ENCODE peak calls at places on chromosomes 3 and 15, in five cellular contexts. X, H, R, B and I are unnamed samples.
A peak's percentile ranks its signal among the peaks of the same experiment; 100 is the strongest.

GRCh38 chr15:39461536-39462140 is 119.2 kb upstream of the THBS1 start:
- DNase-seq in X (no peak), H (no peak), R (no peak), B (no peak), I (no peak)

GRCh38 chr3:159189994-159190669 is 388.3 kb downstream of the MFSD1 start:
- DNase-seq in X (no peak), H (no peak), R (no peak), B (no peak), I (no peak)

GRCh38 chr3:15467227-15468181 is 40.1 kb downstream of the EAF1 start:
- DNase-seq in X (no peak), H (no peak), R (no peak), B (no peak), I (peak; percentile 84)

GRCh38 chr3:149965278-149965677 is 5.4 kb downstream of the PFN2 start:
- DNase-seq in X (no peak), H (no peak), R (no peak), B (peak; percentile 30), I (no peak)

GRCh38 chr3:85571835-85572234 is 613.0 kb downstream of the CADM2 start:
- DNase-seq in X (no peak), H (no peak), R (no peak), B (no peak), I (no peak)

GRCh38 chr3:87350367-87351199 is 74.2 kb upstream of the POU1F1 start:
- DNase-seq in X (no peak), H (peak; percentile 25), R (peak; percentile 42), B (peak; percentile 64), I (peak; percentile 51)

GRCh38 chr15:101050647-101051290 is 131.6 kb downstream of the LRRK1 start:
- DNase-seq in X (no peak), H (peak; percentile 1), R (no peak), B (no peak), I (peak; percentile 22)

GRCh38 chr3:58206406-58207011 is 4.3 kb downstream of the DNASE1L3 start:
- DNase-seq in X (no peak), H (no peak), R (no peak), B (no peak), I (no peak)

GRCh38 chr15:76181705-76182107 is 121.9 kb downstream of the TMEM266 start:
- DNase-seq in X (no peak), H (no peak), R (no peak), B (no peak), I (peak; percentile 94)

GRCh38 chr15:75235051-75235673 is 23.0 kb upstream of the GOLGA6C start:
- DNase-seq in X (no peak), H (no peak), R (no peak), B (no peak), I (no peak)

DNA sequence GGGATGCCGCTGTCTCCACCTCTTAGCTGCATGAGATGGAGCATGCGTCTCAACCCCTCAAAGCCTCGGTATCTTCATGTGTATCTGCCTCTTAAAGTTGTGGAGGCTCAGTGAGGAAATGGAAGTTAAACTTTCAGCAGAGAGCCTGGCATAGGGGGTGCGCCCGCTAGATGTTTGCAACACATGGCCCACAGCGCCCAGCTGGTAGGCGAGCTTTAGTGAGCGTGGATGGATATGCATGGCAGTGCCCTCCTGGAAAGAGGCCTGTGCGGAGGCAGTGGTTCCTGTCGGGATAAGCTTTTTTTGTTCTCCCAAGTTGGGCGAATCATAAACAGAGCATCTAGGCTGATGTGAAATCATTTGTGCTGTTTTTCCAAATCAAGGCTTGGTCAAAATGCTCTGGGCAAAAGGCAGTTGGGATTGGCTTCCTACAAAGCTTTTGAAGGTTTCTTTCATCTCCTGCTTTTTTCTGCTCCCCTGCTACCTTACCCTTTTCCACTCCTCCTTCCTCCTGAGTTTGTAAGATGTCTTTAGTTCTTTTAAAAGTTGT is 272.4 kb upstream of the TPM1 start:
- DNase-seq in X (no peak), H (no peak), R (no peak), B (no peak), I (no peak)
- H3K4me3 ChIP-seq in X (no peak overlapping the region), H (no peak overlapping the region), R (no peak overlapping the region), B (no peak overlapping the region), I (no peak overlapping the region)

GRCh38 chr3:133890972-133891644 is 4.6 kb downstream of the RAB6B start:
- DNase-seq in X (no peak), H (no peak), R (no peak), B (no peak), I (no peak)
- H3K4me3 ChIP-seq in X (no peak overlapping the region), H (no peak overlapping the region), R (no peak overlapping the region), B (no peak overlapping the region), I (no peak overlapping the region)

DNA sequence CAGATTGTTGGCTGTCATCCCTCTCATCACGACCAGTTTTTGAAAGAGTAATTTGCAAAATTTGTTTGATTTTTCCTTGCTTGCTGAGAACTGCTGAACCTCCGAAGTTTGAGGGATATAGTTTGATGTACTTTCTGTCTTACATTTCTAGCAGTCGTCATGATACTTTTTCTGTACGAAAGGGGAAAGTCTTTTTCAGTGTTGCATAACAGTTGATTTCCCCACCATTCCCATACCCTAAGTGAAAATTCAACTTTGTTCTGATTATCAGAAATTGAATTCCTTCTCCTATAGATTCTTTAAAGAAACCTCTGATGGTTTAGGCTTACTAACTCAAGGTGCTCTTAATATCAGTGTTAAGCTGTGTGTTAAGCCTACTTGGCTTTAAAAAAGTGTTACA is 1.6 kb downstream of the PDE8A start:
- DNase-seq in X (no peak), H (no peak), R (no peak), B (no peak), I (no peak)
- H3K4me3 ChIP-seq in X (peak overlapping the region; percentile 85), H (no peak overlapping the region), R (peak overlapping the region; percentile 97), B (peak overlapping the region; percentile 73), I (peak overlapping the region; percentile 7)

DNA sequence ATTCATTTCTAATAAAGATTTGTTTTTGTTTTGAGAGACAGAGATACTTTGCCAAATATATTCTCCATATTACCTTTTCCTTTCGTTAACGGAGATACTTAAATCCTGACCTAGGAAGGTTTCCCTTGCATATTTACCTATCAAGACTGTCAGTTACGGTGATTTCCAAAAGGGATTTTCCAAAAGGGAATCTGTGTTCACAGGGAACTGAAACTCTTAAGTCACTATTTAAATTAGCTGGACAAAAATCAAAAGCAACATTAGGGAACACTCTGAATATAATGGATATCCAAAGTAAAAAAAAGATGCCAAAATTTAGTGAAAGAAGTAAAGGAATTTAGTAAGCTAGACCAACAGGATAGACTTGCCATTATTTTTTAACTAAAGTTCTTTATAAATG is 576 bp downstream of the LRRFIP2 start:
- DNase-seq in X (no peak), H (no peak), R (no peak), B (no peak), I (no peak)
- H3K4me3 ChIP-seq in X (no peak overlapping the region), H (no peak overlapping the region), R (no peak overlapping the region), B (peak overlapping the region; percentile 94), I (peak overlapping the region; percentile 75)

DNA sequence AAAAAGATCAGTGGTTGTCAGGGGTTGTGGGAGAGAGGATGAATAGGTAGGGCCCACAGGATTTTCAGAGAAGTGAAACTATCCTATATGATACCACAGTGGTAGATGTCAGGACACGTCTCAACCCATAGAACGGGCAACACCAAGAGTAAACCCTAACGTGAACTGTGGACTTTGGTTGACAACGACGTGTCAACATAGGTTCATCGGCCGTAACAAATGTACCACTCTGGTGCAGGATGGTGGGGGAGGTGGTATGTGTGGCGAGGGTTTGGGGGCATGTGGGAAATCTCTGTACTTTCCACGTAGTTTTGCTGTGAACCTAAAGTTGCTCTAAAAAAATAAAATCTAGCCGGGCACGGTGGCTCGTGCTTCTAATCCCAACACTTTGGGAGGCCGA is 13.0 kb upstream of the PIGZ start:
- DNase-seq in X (no peak), H (no peak), R (no peak), B (no peak), I (peak; percentile 42)
- H3K4me3 ChIP-seq in X (no peak overlapping the region), H (no peak overlapping the region), R (no peak overlapping the region), B (no peak overlapping the region), I (no peak overlapping the region)

DNA sequence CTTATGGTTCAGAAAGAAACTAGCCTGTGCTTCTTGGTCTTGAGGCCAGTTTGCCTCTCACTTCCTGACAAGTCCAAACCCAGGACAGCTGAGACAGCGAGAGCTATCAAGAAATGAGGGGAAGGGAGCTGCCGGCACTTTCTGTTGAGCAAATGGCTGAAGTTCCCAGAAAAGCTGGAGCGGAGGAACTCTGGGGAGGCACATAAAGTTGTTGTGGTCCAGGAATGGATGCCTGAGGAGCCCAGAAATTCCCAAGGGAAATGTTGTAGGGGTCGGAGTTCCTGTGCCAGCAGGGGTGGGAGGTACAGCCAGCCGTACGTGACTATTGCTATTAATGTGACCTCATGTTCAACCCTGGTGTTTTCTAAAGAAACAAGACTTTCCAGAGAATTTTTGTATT is 98.8 kb upstream of the TNFAIP8L3 start:
- DNase-seq in X (no peak), H (no peak), R (no peak), B (no peak), I (no peak)
- H3K4me3 ChIP-seq in X (no peak overlapping the region), H (no peak overlapping the region), R (no peak overlapping the region), B (no peak overlapping the region), I (no peak overlapping the region)

GRCh38 chr3:134487406-134487805 is 1.5 kb downstream of the CEP63 start:
- DNase-seq in X (no peak), H (peak; percentile 42), R (no peak), B (peak; percentile 70), I (peak; percentile 73)
- H3K4me3 ChIP-seq in X (peak overlapping the region; percentile 80), H (no peak overlapping the region), R (peak overlapping the region; percentile 99), B (peak overlapping the region; percentile 81), I (peak overlapping the region; percentile 95)